ENCODE peak calls at places on chromosomes 2 and 18, in ten cellular contexts. E, N, T, J, D, Q, U, C, L and S are unnamed samples.

GRCh38 chr18:79518028-79518682 is 122.4 kb downstream of the NFATC1 start:
- DNase-seq in C (no peak), T (no peak), E (no peak), N (peak), L (no peak), U (no peak), Q (no peak), J (no peak), D (no peak), S (no peak)

GRCh38 chr2:61762292-61762691 is 91.6 kb downstream of the FAM161A start:
- DNase-seq in J (no peak), U (no peak), Q (no peak), C (no peak), L (no peak), E (no peak), N (no peak), D (no peak), T (no peak), S (no peak)

GRCh38 chr18:22466608-22467390 is 49.1 kb upstream of the CTAGE1 start:
- DNase-seq in C (no peak), T (peak), Q (no peak), L (no peak), N (no peak), J (peak), E (peak), D (peak), U (no peak), S (peak)

GRCh38 chr2:70632966-70633365 is 79.3 kb upstream of the TGFA start:
- DNase-seq in U (no peak), L (no peak), T (no peak), D (no peak), J (no peak), Q (no peak), E (no peak), C (no peak), N (no peak), S (no peak)

GRCh38 chr2:40554665-40555294 is 102.9 kb upstream of the SLC8A1 start:
- DNase-seq in Q (peak), N (peak), D (no peak), L (peak), E (peak), J (peak), U (no peak), T (peak), C (peak), S (peak)

GRCh38 chr18:58310517-58310916 is 266.5 kb downstream of the NEDD4L start:
- DNase-seq in Q (peak), J (peak), C (peak), T (no peak), U (no peak), N (peak), D (no peak), E (no peak), L (no peak), S (no peak)

GRCh38 chr2:48343571-48344440 is 186.1 kb upstream of the STON1 start:
- DNase-seq in E (peak), U (peak), N (no peak), L (no peak), T (peak), J (no peak), D (peak), C (no peak), Q (no peak), S (peak)

GRCh38 chr2:146730882-146731281 is 1113.9 kb upstream of the ACVR2A start:
- DNase-seq in J (no peak), Q (no peak), E (no peak), C (no peak), U (no peak), D (no peak), T (no peak), L (no peak), N (no peak), S (no peak)

GRCh38 chr2:189751080-189751658 is 11.4 kb downstream of the OSGEPL1 start:
- DNase-seq in N (peak), C (peak), D (peak), J (no peak), T (peak), E (peak), Q (no peak), L (peak), U (no peak), S (peak)

GRCh38 chr2:54757496-54757895 is 34.0 kb downstream of the EML6 start:
- DNase-seq in N (no peak), J (no peak), E (no peak), L (no peak), C (no peak), D (no peak), T (peak), Q (no peak), U (no peak), S (no peak)

GRCh38 chr2:130824492-130825061 is 12.1 kb upstream of the ARHGEF4 start:
- DNase-seq in L (no peak), T (peak), C (no peak), Q (no peak), E (peak), J (no peak), D (peak), N (peak), U (peak), S (peak)

GRCh38 chr2:196331816-196332215 is 160.4 kb upstream of the STK17B start:
- DNase-seq in Q (no peak), U (no peak), C (no peak), J (no peak), N (no peak), T (no peak), L (no peak), D (no peak), E (no peak), S (no peak)

GRCh38 chr2:121173112-121173511 is 111.9 kb downstream of the TFCP2L1 start:
- DNase-seq in L (no peak), E (peak), U (no peak), T (no peak), J (no peak), D (no peak), Q (no peak), C (no peak), N (no peak), S (no peak)

GRCh38 chr18:60090170-60090569 is 190.4 kb downstream of the PMAIP1 start:
- DNase-seq in N (no peak), E (no peak), C (no peak), L (no peak), D (no peak), J (no peak), Q (no peak), U (no peak), T (no peak), S (no peak)

GRCh38 chr2:106095478-106096392 is 98.4 kb downstream of the UXS1 start:
- DNase-seq in N (peak), C (no peak), U (no peak), D (peak), L (no peak), J (no peak), Q (no peak), E (no peak), T (no peak), S (no peak)

GRCh38 chr18:48986851-48987761 is 36.3 kb upstream of the SMAD7 start:
- DNase-seq in N (no peak), U (no peak), Q (no peak), C (no peak), L (no peak), D (no peak), E (no peak), T (no peak), J (no peak), S (no peak)

GRCh38 chr2:145284551-145284950 is 764.6 kb upstream of the ZEB2 start:
- DNase-seq in U (no peak), C (no peak), L (no peak), Q (no peak), N (no peak), T (no peak), E (no peak), J (no peak), D (no peak), S (no peak)

GRCh38 chr2:113124181-113124961 is 3.0 kb upstream of the IL1RN start:
- DNase-seq in C (no peak), U (no peak), T (peak), N (no peak), L (no peak), E (no peak), D (no peak), Q (no peak), J (no peak), S (no peak)

GRCh38 chr18:48324651-48325050 is 84.5 kb downstream of the ZBTB7C start:
- DNase-seq in E (no peak), J (no peak), C (no peak), T (no peak), N (no peak), U (no peak), Q (no peak), L (no peak), D (no peak), S (no peak)

GRCh38 chr2:232609607-232610006 is 23.8 kb upstream of the EFHD1 start:
- DNase-seq in L (no peak), T (no peak), U (no peak), D (no peak), N (no peak), Q (no peak), E (no peak), C (no peak), J (no peak), S (no peak)

GRCh38 chr2:112087346-112088020 is 32.4 kb downstream of the TMEM87B start:
- DNase-seq in L (no peak), C (no peak), E (no peak), U (no peak), N (no peak), Q (no peak), T (no peak), D (no peak), J (no peak), S (no peak)

GRCh38 chr2:136363470-136363869 is 245.5 kb upstream of the CXCR4 start:
- DNase-seq in Q (no peak), N (no peak), T (no peak), E (no peak), U (no peak), J (no peak), C (no peak), D (no peak), L (no peak), S (no peak)

GRCh38 chr2:241810304-241811208 is 1.6 kb downstream of the NEU4 start:
- DNase-seq in C (no peak), D (no peak), E (no peak), Q (no peak), J (peak), T (no peak), N (no peak), L (no peak), U (no peak), S (no peak)